ENCODE peak calls at places on chromosome 2, in ten cellular contexts. N, I, L, U, K, X, A, T, V and Q are unnamed samples.

GRCh38 chr2:239717706-239718105 is 307.4 kb downstream of the NDUFA10 start:
- DNase-seq in N (no peak), I (no peak), L (no peak), U (no peak), K (no peak), X (no peak), A (no peak), T (no peak), V (no peak), Q (no peak)

GRCh38 chr2:16180631-16181030 is 240.3 kb downstream of the MYCN start:
- DNase-seq in N (no peak), I (no peak), L (no peak), U (no peak), K (no peak), X (no peak), A (no peak), T (no peak), V (no peak), Q (no peak)

GRCh38 chr2:130365075-130365474 is 9.2 kb downstream of the PTPN18 start:
- DNase-seq in N (no peak), I (no peak), L (no peak), U (no peak), K (no peak), X (no peak), A (no peak), T (no peak), V (no peak), Q (no peak)

GRCh38 chr2:138531913-138532312 is 30.3 kb downstream of the SPOPL start:
- DNase-seq in N (no peak), I (no peak), L (no peak), U (no peak), K (no peak), X (no peak), A (no peak), T (no peak), V (no peak), Q (no peak)

GRCh38 chr2:28359222-28360065 is 33.2 kb upstream of the FOSL2 start:
- DNase-seq in N (peak), I (peak), L (no peak), U (peak), K (peak), X (no peak), A (no peak), T (peak), V (peak), Q (no peak)

GRCh38 chr2:96651793-96652192 is 9.2 kb downstream of the FER1L5 start:
- DNase-seq in N (no peak), I (no peak), L (no peak), U (no peak), K (no peak), X (no peak), A (no peak), T (no peak), V (no peak), Q (no peak)

GRCh38 chr2:24515335-24515734 is 24.3 kb downstream of the NCOA1 start:
- DNase-seq in N (no peak), I (no peak), L (no peak), U (no peak), K (no peak), X (no peak), A (no peak), T (peak), V (no peak), Q (no peak)

GRCh38 chr2:81196383-81196851 is 891.9 kb upstream of the LRRTM1 start:
- DNase-seq in N (no peak), I (no peak), L (no peak), U (no peak), K (no peak), X (no peak), A (no peak), T (no peak), V (no peak), Q (no peak)

GRCh38 chr2:3959372-3959771 is 256.0 kb downstream of the DCDC2C start:
- DNase-seq in N (no peak), I (no peak), L (peak), U (peak), K (no peak), X (no peak), A (no peak), T (peak), V (peak), Q (no peak)

GRCh38 chr2:181305151-181306123 is 151.7 kb upstream of the ITGA4 start:
- DNase-seq in N (peak), I (no peak), L (no peak), U (no peak), K (no peak), X (no peak), A (no peak), T (peak), V (peak), Q (no peak)

GRCh38 chr2:233857511-233858118 is 3.3 kb upstream of the HJURP start:
- DNase-seq in N (peak), I (no peak), L (no peak), U (no peak), K (peak), X (no peak), A (no peak), T (peak), V (no peak), Q (no peak)

GRCh38 chr2:9467687-9468086 is 6.7 kb upstream of the IAH1 start:
- DNase-seq in N (no peak), I (peak), L (no peak), U (no peak), K (no peak), X (no peak), A (no peak), T (no peak), V (no peak), Q (peak)

GRCh38 chr2:200814917-200815316 is 3.2 kb downstream of the BZW1 start:
- DNase-seq in N (no peak), I (no peak), L (no peak), U (no peak), K (no peak), X (no peak), A (no peak), T (no peak), V (no peak), Q (no peak)

GRCh38 chr2:178870703-178871102 is 63.5 kb upstream of the TTN start:
- DNase-seq in N (no peak), I (peak), L (no peak), U (no peak), K (peak), X (no peak), A (no peak), T (no peak), V (no peak), Q (peak)

GRCh38 chr2:117832905-117833613 is 18.6 kb downstream of the DDX18 start:
- DNase-seq in N (peak), I (no peak), L (no peak), U (peak), K (peak), X (no peak), A (no peak), T (no peak), V (no peak), Q (no peak)

GRCh38 chr2:70985956-70986355 is 7.5 kb downstream of the ANKRD53 start:
- DNase-seq in N (no peak), I (no peak), L (no peak), U (no peak), K (no peak), X (no peak), A (no peak), T (no peak), V (no peak), Q (no peak)

GRCh38 chr2:36362291-36362690 is 6.7 kb downstream of the CRIM1 start:
- DNase-seq in N (no peak), I (no peak), L (no peak), U (no peak), K (no peak), X (no peak), A (no peak), T (no peak), V (peak), Q (no peak)
- H3K4me3 ChIP-seq in N (no peak), I (no peak), L (no peak), U (no peak), K (no peak), X (no peak), A (peak), T (no peak), V (no peak), Q (no peak)

DNA sequence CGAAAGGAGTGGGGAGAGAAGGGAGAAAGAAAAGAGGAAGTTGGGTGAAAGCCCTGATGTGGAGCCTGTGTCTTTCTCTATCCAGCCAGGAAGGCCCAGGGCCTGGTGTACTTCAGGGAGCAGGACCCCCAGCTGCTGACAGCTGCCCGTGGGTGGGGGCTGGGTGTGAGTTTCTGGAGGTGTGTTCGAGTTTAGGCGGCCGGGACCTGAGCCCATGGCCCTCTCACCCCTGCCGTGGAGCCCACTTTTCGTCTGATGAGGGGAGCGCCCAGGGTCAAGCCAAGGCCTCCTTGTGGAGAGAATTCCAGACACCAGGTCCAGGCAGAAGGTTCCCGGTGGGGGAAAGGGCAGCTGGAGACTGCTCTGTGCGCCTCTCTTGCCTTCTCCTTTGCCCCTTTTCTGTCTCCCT is 2.2 kb downstream of the SIX3 start:
- DNase-seq in N (no peak), I (no peak), L (no peak), U (no peak), K (no peak), X (no peak), A (no peak), T (no peak), V (no peak), Q (no peak)
- H3K4me3 ChIP-seq in N (no peak), I (no peak), L (peak), U (no peak), K (no peak), X (no peak), A (no peak), T (no peak), V (no peak), Q (no peak)

GRCh38 chr2:75243219-75243618 is 43.9 kb upstream of the TACR1 start:
- DNase-seq in N (no peak), I (no peak), L (no peak), U (no peak), K (no peak), X (no peak), A (no peak), T (no peak), V (no peak), Q (no peak)
- H3K4me3 ChIP-seq in N (no peak), I (no peak), L (no peak), U (no peak), K (no peak), X (no peak), A (no peak), T (no peak), V (no peak), Q (no peak)

DNA sequence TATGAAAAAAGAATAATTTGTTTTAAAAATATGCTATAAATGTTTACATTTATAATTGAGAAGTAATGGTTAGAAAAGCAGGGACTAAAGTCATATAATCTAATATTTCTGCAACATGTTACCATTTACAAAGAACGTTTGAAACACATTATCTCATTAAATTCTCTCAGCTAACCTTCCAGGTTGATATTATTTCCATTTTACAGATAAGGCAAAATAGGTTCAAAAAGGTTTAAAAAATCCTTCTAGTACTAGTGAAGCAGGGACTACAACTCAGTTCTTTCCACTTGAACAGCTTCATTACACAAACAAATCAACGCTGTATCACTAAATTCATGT is 875 bp downstream of the FASTKD1 start:
- DNase-seq in N (no peak), I (no peak), L (no peak), U (no peak), K (no peak), X (no peak), A (no peak), T (peak), V (no peak), Q (no peak)
- H3K4me3 ChIP-seq in N (peak), I (peak), L (peak), U (peak), K (peak), X (peak), A (peak), T (peak), V (peak), Q (peak)

DNA sequence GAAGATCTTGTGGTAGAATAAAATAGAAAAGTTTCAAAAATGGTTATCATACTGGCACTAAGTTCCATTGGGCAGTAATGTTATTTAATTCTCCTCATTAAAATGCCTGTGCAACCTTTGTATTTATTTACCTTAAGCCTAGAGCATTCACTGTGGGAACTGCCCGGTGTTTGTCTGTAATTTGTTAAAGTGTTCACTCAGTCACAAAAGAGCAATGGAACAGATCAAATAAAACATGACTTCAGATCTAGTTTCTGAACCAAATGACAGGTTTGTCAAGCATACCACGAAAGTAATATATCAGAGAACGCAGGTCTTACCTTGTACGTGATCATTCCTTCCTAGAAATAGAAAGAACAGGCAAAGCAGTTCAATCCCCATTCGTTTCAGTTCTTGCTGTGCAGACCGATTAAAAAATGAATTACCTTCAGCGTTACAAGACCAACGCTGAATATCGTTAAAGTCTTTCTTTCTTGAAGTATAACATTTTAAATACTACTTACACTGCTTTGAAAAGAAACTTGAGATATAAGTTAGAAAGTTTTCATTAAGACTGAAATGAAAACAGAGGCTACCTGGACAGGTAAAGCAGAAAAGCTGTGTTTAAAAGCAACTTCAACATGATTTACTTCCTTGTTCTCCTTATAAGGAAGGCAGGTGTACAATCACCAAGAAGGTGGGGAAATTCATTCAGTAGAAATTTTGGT is at the start of gene ITGB6:
- DNase-seq in N (no peak), I (no peak), L (no peak), U (no peak), K (no peak), X (no peak), A (no peak), T (peak), V (no peak), Q (no peak)
- H3K4me3 ChIP-seq in N (no peak), I (peak), L (no peak), U (no peak), K (no peak), X (peak), A (no peak), T (no peak), V (no peak), Q (peak)

DNA sequence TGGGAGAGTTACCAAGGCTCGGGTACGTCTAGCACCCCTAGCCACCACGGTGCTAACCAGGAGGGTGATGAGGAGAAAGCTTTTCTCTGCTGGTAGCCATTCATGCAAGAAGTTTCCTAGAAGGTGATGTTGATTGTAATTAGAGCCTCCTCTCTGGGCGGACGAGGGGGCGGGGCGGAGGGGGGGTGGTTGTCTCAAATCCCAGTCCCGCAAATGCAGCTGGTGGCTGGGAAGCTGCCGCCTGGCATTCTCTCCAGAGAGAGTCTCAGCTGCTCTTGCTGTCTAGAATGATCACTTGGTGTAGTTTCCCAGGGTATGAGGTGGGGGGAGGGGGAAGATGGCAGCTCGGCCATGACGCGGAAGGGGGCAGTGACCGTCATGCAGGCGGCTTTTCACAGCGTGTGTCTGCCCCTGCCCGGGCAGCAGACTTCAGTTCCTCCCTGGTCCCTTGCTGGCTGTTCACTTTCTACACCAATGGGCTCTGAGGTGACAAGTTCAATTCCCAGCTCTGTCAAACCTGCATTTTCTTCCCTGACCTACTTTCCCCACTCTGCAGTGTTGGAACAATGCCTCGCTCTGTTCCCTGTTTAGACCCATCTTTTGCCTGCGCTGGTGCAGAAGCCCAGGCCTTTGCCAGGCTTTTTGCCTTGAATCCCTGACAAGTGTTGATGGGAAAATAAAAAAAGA is 61.5 kb upstream of the KLF7 start:
- DNase-seq in N (no peak), I (peak), L (peak), U (no peak), K (peak), X (peak), A (no peak), T (no peak), V (no peak), Q (no peak)
- H3K4me3 ChIP-seq in N (no peak), I (no peak), L (no peak), U (no peak), K (peak), X (no peak), A (no peak), T (no peak), V (no peak), Q (no peak)

GRCh38 chr2:46548103-46548486 is 68.7 kb downstream of the TMEM247 start:
- DNase-seq in N (no peak), I (no peak), L (no peak), U (no peak), K (peak), X (no peak), A (no peak), T (no peak), V (no peak), Q (no peak)

GRCh38 chr2:46549159-46549902 is 70.0 kb downstream of the TMEM247 start:
- DNase-seq in N (peak), I (no peak), L (no peak), U (no peak), K (no peak), X (no peak), A (no peak), T (no peak), V (no peak), Q (no peak)

GRCh38 chr2:46550686-46551404 is 71.5 kb downstream of the TMEM247 start:
- DNase-seq in N (no peak), I (no peak), L (no peak), U (no peak), K (no peak), X (no peak), A (no peak), T (no peak), V (no peak), Q (no peak)

GRCh38 chr2:46547223-46548102 is 68.1 kb downstream of the TMEM247 start:
- DNase-seq in N (no peak), I (no peak), L (no peak), U (no peak), K (peak), X (no peak), A (no peak), T (no peak), V (no peak), Q (no peak)

DNA sequence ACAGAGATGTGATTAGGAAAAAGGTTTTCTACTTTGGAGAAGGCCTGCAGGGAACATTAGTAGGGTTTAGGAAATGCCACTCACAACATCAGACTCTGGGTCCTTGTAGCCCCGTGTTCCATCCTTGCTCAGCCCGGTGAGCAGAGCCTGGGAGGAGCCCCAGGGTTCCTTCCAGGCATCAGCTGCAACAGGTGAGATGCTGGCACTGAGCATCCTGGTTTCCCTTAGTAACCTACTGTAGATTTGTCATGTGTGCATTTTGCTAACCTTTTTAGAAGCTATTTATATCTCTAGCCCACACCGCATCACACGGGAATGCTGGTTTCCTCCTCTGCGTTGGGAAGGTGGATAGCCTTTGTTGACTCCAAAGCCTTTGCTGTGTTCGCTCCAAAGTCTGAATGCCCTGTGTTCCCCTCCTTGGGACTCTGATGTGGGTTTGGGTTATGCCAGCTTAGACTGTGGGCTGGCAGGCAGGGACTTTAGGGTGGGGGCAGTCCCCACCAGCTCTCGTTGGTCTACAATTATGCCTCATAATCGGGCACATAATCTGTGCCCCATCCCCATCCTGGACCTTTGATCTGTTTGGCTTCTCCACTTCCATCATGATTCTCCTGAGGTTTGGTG is 69.3 kb downstream of the TMEM247 start:
- DNase-seq in N (no peak), I (no peak), L (no peak), U (no peak), K (no peak), X (no peak), A (no peak), T (no peak), V (no peak), Q (no peak)
- H3K4me3 ChIP-seq in N (no peak), I (no peak), L (no peak), U (no peak), K (no peak), X (no peak), A (no peak), T (no peak), V (no peak), Q (no peak)